ENCODE peak calls at places on chromosomes 2 and 18, in six cellular contexts. One of them, this sample, is unnamed.
A peak's percentile ranks its signal among the peaks of the same experiment; 100 is the strongest.

GRCh38 chr18:35022430-35023001 is 18.7 kb upstream of the MAPRE2 start:
- DNase-seq in A549: no peak
- DNase-seq in CD4-positive, alpha-beta T cell: no peak
- DNase-seq in tibial artery: no peak
- DNase-seq in GM13977: no peak
- DNase-seq in brain microvascular endothelial cell: no peak
- DNase-seq in this sample: no peak

GRCh38 chr18:3703732-3704176 is 253.8 kb downstream of the TGIF1 start:
- DNase-seq in brain microvascular endothelial cell: peak; percentile 45
- DNase-seq in GM13977: peak; percentile 26
- DNase-seq in CD4-positive, alpha-beta T cell: no peak
- DNase-seq in tibial artery: peak; percentile 57
- DNase-seq in A549: peak; percentile 72
- DNase-seq in this sample: no peak

GRCh38 chr2:201937343-201937742 is 96.3 kb upstream of the FZD7 start:
- DNase-seq in brain microvascular endothelial cell: no peak
- DNase-seq in GM13977: no peak
- DNase-seq in tibial artery: no peak
- DNase-seq in A549: peak; percentile 5
- DNase-seq in CD4-positive, alpha-beta T cell: no peak
- DNase-seq in this sample: no peak

GRCh38 chr2:109134741-109135571 is 6.0 kb downstream of the SH3RF3 start:
- DNase-seq in GM13977: no peak
- DNase-seq in brain microvascular endothelial cell: no peak
- DNase-seq in A549: no peak
- DNase-seq in CD4-positive, alpha-beta T cell: no peak
- DNase-seq in tibial artery: no peak
- DNase-seq in this sample: no peak

GRCh38 chr2:141959016-141959415 is 171.8 kb downstream of the LRP1B start:
- DNase-seq in CD4-positive, alpha-beta T cell: no peak
- DNase-seq in A549: no peak
- DNase-seq in GM13977: no peak
- DNase-seq in brain microvascular endothelial cell: no peak
- DNase-seq in tibial artery: no peak
- DNase-seq in this sample: no peak

GRCh38 chr2:73268831-73269685 is 15.2 kb downstream of the FBXO41 start:
- DNase-seq in CD4-positive, alpha-beta T cell: peak; percentile 75
- DNase-seq in tibial artery: no peak
- DNase-seq in GM13977: peak; percentile 96
- DNase-seq in brain microvascular endothelial cell: no peak
- DNase-seq in A549: peak; percentile 82
- DNase-seq in this sample: peak; percentile 80

GRCh38 chr2:1883476-1883875 is 139.2 kb upstream of the PXDN start:
- DNase-seq in brain microvascular endothelial cell: no peak
- DNase-seq in A549: no peak
- DNase-seq in CD4-positive, alpha-beta T cell: no peak
- DNase-seq in tibial artery: no peak
- DNase-seq in GM13977: no peak
- DNase-seq in this sample: no peak

GRCh38 chr2:74516070-74516633 is 1.9 kb downstream of the TLX2 start:
- DNase-seq in A549: no peak
- DNase-seq in tibial artery: peak; percentile 51
- DNase-seq in CD4-positive, alpha-beta T cell: peak; percentile 54
- DNase-seq in brain microvascular endothelial cell: peak; percentile 29
- DNase-seq in GM13977: peak; percentile 92
- DNase-seq in this sample: peak; percentile 69

GRCh38 chr2:105842555-105842954 is 97.8 kb downstream of the NCK2 start:
- DNase-seq in CD4-positive, alpha-beta T cell: no peak
- DNase-seq in GM13977: no peak
- DNase-seq in tibial artery: no peak
- DNase-seq in brain microvascular endothelial cell: no peak
- DNase-seq in A549: no peak
- DNase-seq in this sample: no peak

GRCh38 chr2:231393149-231394131 is 2.1 kb upstream of the B3GNT7 start:
- DNase-seq in CD4-positive, alpha-beta T cell: no peak
- DNase-seq in tibial artery: no peak
- DNase-seq in GM13977: peak; percentile 86
- DNase-seq in brain microvascular endothelial cell: no peak
- DNase-seq in A549: peak; percentile 24
- DNase-seq in this sample: no peak

GRCh38 chr18:28269750-28270149 is 92.8 kb upstream of the CDH2 start:
- DNase-seq in tibial artery: no peak
- DNase-seq in CD4-positive, alpha-beta T cell: no peak
- DNase-seq in brain microvascular endothelial cell: no peak
- DNase-seq in GM13977: no peak
- DNase-seq in A549: no peak
- DNase-seq in this sample: no peak

GRCh38 chr2:150474326-150475074 is 13.0 kb downstream of the RND3 start:
- DNase-seq in brain microvascular endothelial cell: no peak
- DNase-seq in GM13977: no peak
- DNase-seq in tibial artery: no peak
- DNase-seq in A549: no peak
- DNase-seq in CD4-positive, alpha-beta T cell: no peak
- DNase-seq in this sample: no peak

GRCh38 chr2:43088148-43089073 is 138.0 kb downstream of the ZFP36L2 start:
- DNase-seq in tibial artery: no peak
- DNase-seq in brain microvascular endothelial cell: no peak
- DNase-seq in A549: peak; percentile 66
- DNase-seq in GM13977: no peak
- DNase-seq in CD4-positive, alpha-beta T cell: no peak
- DNase-seq in this sample: no peak

GRCh38 chr18:6058941-6059340 is 163.6 kb upstream of the TMEM200C start:
- DNase-seq in A549: no peak
- DNase-seq in brain microvascular endothelial cell: peak; percentile 85
- DNase-seq in CD4-positive, alpha-beta T cell: no peak
- DNase-seq in GM13977: no peak
- DNase-seq in tibial artery: no peak
- DNase-seq in this sample: no peak

GRCh38 chr2:98419977-98420725 is 24.5 kb upstream of the INPP4A start:
- DNase-seq in GM13977: no peak
- DNase-seq in CD4-positive, alpha-beta T cell: no peak
- DNase-seq in brain microvascular endothelial cell: no peak
- DNase-seq in tibial artery: no peak
- DNase-seq in A549: no peak
- DNase-seq in this sample: no peak

GRCh38 chr2:112577756-112578155 is 6.7 kb upstream of the CHCHD5 start:
- DNase-seq in CD4-positive, alpha-beta T cell: no peak
- DNase-seq in GM13977: no peak
- DNase-seq in brain microvascular endothelial cell: peak; percentile 32
- DNase-seq in tibial artery: no peak
- DNase-seq in A549: peak; percentile 25
- DNase-seq in this sample: no peak

GRCh38 chr2:178205853-178206516 is 11.7 kb downstream of the OSBPL6 start:
- DNase-seq in brain microvascular endothelial cell: peak; percentile 65
- DNase-seq in CD4-positive, alpha-beta T cell: no peak
- DNase-seq in GM13977: no peak
- DNase-seq in A549: no peak
- DNase-seq in tibial artery: no peak
- DNase-seq in this sample: no peak

GRCh38 chr2:147204102-147204501 is 640.7 kb upstream of the ACVR2A start:
- DNase-seq in CD4-positive, alpha-beta T cell: no peak
- DNase-seq in A549: no peak
- DNase-seq in GM13977: no peak
- DNase-seq in tibial artery: no peak
- DNase-seq in brain microvascular endothelial cell: peak; percentile 24
- DNase-seq in this sample: no peak

GRCh38 chr2:61178603-61179545 is 16.9 kb downstream of the C2orf74 start:
- DNase-seq in GM13977: peak; percentile 34
- DNase-seq in A549: no peak
- DNase-seq in tibial artery: no peak
- DNase-seq in CD4-positive, alpha-beta T cell: no peak
- DNase-seq in brain microvascular endothelial cell: no peak
- DNase-seq in this sample: no peak

GRCh38 chr18:5979176-5979888 is 84.0 kb upstream of the TMEM200C start:
- DNase-seq in CD4-positive, alpha-beta T cell: no peak
- DNase-seq in A549: no peak
- DNase-seq in GM13977: no peak
- DNase-seq in tibial artery: no peak
- DNase-seq in brain microvascular endothelial cell: no peak
- DNase-seq in this sample: no peak

GRCh38 chr2:235432741-235433520 is 60.9 kb upstream of the AGAP1 start:
- DNase-seq in GM13977: no peak
- DNase-seq in CD4-positive, alpha-beta T cell: no peak
- DNase-seq in tibial artery: no peak
- DNase-seq in brain microvascular endothelial cell: no peak
- DNase-seq in A549: no peak
- DNase-seq in this sample: no peak

GRCh38 chr2:128302011-128302743 is 16.5 kb downstream of the HS6ST1 start:
- DNase-seq in GM13977: no peak
- DNase-seq in tibial artery: no peak
- DNase-seq in brain microvascular endothelial cell: no peak
- DNase-seq in A549: no peak
- DNase-seq in CD4-positive, alpha-beta T cell: no peak
- DNase-seq in this sample: no peak

GRCh38 chr2:12856934-12857660 is 140.4 kb downstream of the TRIB2 start:
- DNase-seq in A549: no peak
- DNase-seq in GM13977: no peak
- DNase-seq in CD4-positive, alpha-beta T cell: peak; percentile 9
- DNase-seq in tibial artery: no peak
- DNase-seq in brain microvascular endothelial cell: peak; percentile 57
- DNase-seq in this sample: no peak

GRCh38 chr2:44713170-44713569 is 228.3 kb upstream of the SIX3 start:
- DNase-seq in tibial artery: no peak
- DNase-seq in brain microvascular endothelial cell: no peak
- DNase-seq in GM13977: no peak
- DNase-seq in A549: no peak
- DNase-seq in CD4-positive, alpha-beta T cell: no peak
- DNase-seq in this sample: no peak

DNA sequence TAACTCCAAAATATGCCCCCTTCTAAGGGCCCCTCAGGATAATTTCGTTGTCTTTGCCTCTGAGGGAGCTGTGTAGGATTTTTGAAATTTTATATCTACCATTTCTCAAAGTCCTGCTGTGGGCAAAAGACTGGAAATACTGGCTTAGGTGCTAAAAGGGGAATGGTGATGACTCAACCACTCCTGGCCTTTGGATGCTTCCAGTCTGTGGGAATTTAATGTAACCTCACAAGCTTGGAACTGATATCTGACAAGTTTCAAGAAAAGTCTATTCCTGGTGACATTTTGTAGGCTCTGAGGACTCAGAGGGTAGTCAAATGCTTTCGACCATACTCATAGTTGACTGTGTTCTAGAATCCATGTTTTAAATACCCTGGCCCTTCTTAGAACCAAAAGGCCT is 3.4 kb upstream of the APCDD1 start:
- DNase-seq in A549: no peak
- DNase-seq in tibial artery: no peak
- DNase-seq in GM13977: no peak
- DNase-seq in brain microvascular endothelial cell: no peak
- DNase-seq in CD4-positive, alpha-beta T cell: no peak
- DNase-seq in this sample: no peak
- TF ChIP-seq CTCF in A549: no peak
- TF ChIP-seq CTCF in tibial artery: no peak
- TF ChIP-seq CTCF in GM13977: no peak
- TF ChIP-seq CTCF in brain microvascular endothelial cell: no peak
- TF ChIP-seq CTCF in CD4-positive, alpha-beta T cell: no peak
- TF ChIP-seq CTCF in this sample: no peak

GRCh38 chr2:240714747-240715725 is 23.4 kb downstream of the AQP12A start:
- DNase-seq in CD4-positive, alpha-beta T cell: no peak
- DNase-seq in tibial artery: no peak
- DNase-seq in A549: no peak
- DNase-seq in brain microvascular endothelial cell: no peak
- DNase-seq in GM13977: no peak
- DNase-seq in this sample: no peak
- TF ChIP-seq CTCF in CD4-positive, alpha-beta T cell: no peak
- TF ChIP-seq CTCF in tibial artery: no peak
- TF ChIP-seq CTCF in A549: no peak
- TF ChIP-seq CTCF in brain microvascular endothelial cell: no peak
- TF ChIP-seq CTCF in GM13977: no peak
- TF ChIP-seq CTCF in this sample: no peak

GRCh38 chr2:228318218-228318617 is 136.7 kb upstream of the SPHKAP start:
- DNase-seq in brain microvascular endothelial cell: no peak
- DNase-seq in A549: peak; percentile 40
- DNase-seq in tibial artery: no peak
- DNase-seq in GM13977: no peak
- DNase-seq in CD4-positive, alpha-beta T cell: no peak
- DNase-seq in this sample: no peak
- TF ChIP-seq CTCF in brain microvascular endothelial cell: peak; percentile 34
- TF ChIP-seq CTCF in A549: peak; percentile 34
- TF ChIP-seq CTCF in tibial artery: no peak
- TF ChIP-seq CTCF in GM13977: peak; percentile 23
- TF ChIP-seq CTCF in CD4-positive, alpha-beta T cell: no peak
- TF ChIP-seq CTCF in this sample: peak; percentile 57

GRCh38 chr2:240139666-240140393 is 628 bp downstream of the OTOS start:
- DNase-seq in GM13977: no peak
- DNase-seq in brain microvascular endothelial cell: no peak
- DNase-seq in A549: no peak
- DNase-seq in tibial artery: peak; percentile 6
- DNase-seq in CD4-positive, alpha-beta T cell: no peak
- DNase-seq in this sample: peak; percentile 36

GRCh38 chr2:240136671-240137292 is 677 bp upstream of the COPS9 start:
- DNase-seq in A549: no peak
- DNase-seq in tibial artery: peak; percentile 16
- DNase-seq in GM13977: peak; percentile 56
- DNase-seq in brain microvascular endothelial cell: no peak
- DNase-seq in CD4-positive, alpha-beta T cell: no peak
- DNase-seq in this sample: peak; percentile 30

GRCh38 chr2:240137596-240138274 is 1.6 kb upstream of the COPS9 start:
- DNase-seq in tibial artery: peak; percentile 16
- DNase-seq in A549: no peak
- DNase-seq in brain microvascular endothelial cell: no peak
- DNase-seq in GM13977: no peak
- DNase-seq in CD4-positive, alpha-beta T cell: no peak
- DNase-seq in this sample: peak; percentile 47

GRCh38 chr2:240139011-240139441 is 1.4 kb downstream of the OTOS start:
- DNase-seq in CD4-positive, alpha-beta T cell: no peak
- DNase-seq in GM13977: no peak
- DNase-seq in tibial artery: peak; percentile 13
- DNase-seq in A549: no peak
- DNase-seq in brain microvascular endothelial cell: no peak
- DNase-seq in this sample: peak; percentile 57

GRCh38 chr2:240138275-240138984 is 2.0 kb downstream of the OTOS start:
- DNase-seq in CD4-positive, alpha-beta T cell: no peak
- DNase-seq in brain microvascular endothelial cell: no peak
- DNase-seq in A549: no peak
- DNase-seq in tibial artery: peak; percentile 14
- DNase-seq in GM13977: no peak
- DNase-seq in this sample: peak; percentile 46
- TF ChIP-seq CTCF in CD4-positive, alpha-beta T cell: no peak
- TF ChIP-seq CTCF in brain microvascular endothelial cell: no peak
- TF ChIP-seq CTCF in A549: no peak
- TF ChIP-seq CTCF in tibial artery: no peak
- TF ChIP-seq CTCF in GM13977: no peak
- TF ChIP-seq CTCF in this sample: no peak

GRCh38 chr18:23963443-23964185 is 50.9 kb upstream of the TTC39C start:
- DNase-seq in tibial artery: no peak
- DNase-seq in GM13977: no peak
- DNase-seq in brain microvascular endothelial cell: no peak
- DNase-seq in CD4-positive, alpha-beta T cell: no peak
- DNase-seq in A549: peak; percentile 12
- DNase-seq in this sample: no peak
- TF ChIP-seq CTCF in tibial artery: no peak
- TF ChIP-seq CTCF in GM13977: peak; percentile 9
- TF ChIP-seq CTCF in brain microvascular endothelial cell: no peak
- TF ChIP-seq CTCF in CD4-positive, alpha-beta T cell: no peak
- TF ChIP-seq CTCF in A549: peak; percentile 19
- TF ChIP-seq CTCF in this sample: peak; percentile 27